ENCODE peak calls at places on chromosome 5, in four cellular contexts. One of them, this sample, is unnamed.

GRCh38 chr5:179615203-179615602 is 8.3 kb downstream of the HNRNPH1 start:
- DNase-seq in IMR-90: peak; percentile 51
- DNase-seq in keratinocyte: no peak
- DNase-seq in K562: peak; percentile 5
- DNase-seq in this sample: no peak

GRCh38 chr5:128630078-128630575 is 92.1 kb upstream of the FBN2 start:
- DNase-seq in keratinocyte: no peak
- DNase-seq in K562: no peak
- DNase-seq in IMR-90: no peak
- DNase-seq in this sample: no peak

GRCh38 chr5:163832155-163832554 is 326.7 kb downstream of the MAT2B start:
- DNase-seq in IMR-90: no peak
- DNase-seq in K562: no peak
- DNase-seq in keratinocyte: no peak
- DNase-seq in this sample: no peak

GRCh38 chr5:167587768-167588167 is 703.7 kb upstream of the WWC1 start:
- DNase-seq in keratinocyte: no peak
- DNase-seq in K562: no peak
- DNase-seq in IMR-90: peak; percentile 22
- DNase-seq in this sample: no peak

GRCh38 chr5:150780180-150780692 is 1.7 kb downstream of the SMIM3 start:
- DNase-seq in IMR-90: peak; percentile 79
- DNase-seq in K562: no peak
- DNase-seq in keratinocyte: peak; percentile 52
- DNase-seq in this sample: no peak

GRCh38 chr5:126939887-126940286 is 90.5 kb downstream of the MARCHF3 start:
- DNase-seq in IMR-90: peak; percentile 33
- DNase-seq in K562: no peak
- DNase-seq in keratinocyte: no peak
- DNase-seq in this sample: no peak

GRCh38 chr5:151925396-151925750 is 722 bp upstream of the GLRA1 start:
- DNase-seq in IMR-90: no peak
- DNase-seq in keratinocyte: no peak
- DNase-seq in K562: no peak
- DNase-seq in this sample: no peak

GRCh38 chr5:73895471-73895870 is 269.5 kb downstream of the ARHGEF28 start:
- DNase-seq in IMR-90: no peak
- DNase-seq in keratinocyte: no peak
- DNase-seq in K562: no peak
- DNase-seq in this sample: no peak

GRCh38 chr5:139960723-139961383 is 82.2 kb downstream of the NRG2 start:
- DNase-seq in keratinocyte: no peak
- DNase-seq in K562: no peak
- DNase-seq in IMR-90: no peak
- DNase-seq in this sample: no peak

GRCh38 chr5:111507276-111507675 is 5.1 kb downstream of the STARD4 start:
- DNase-seq in IMR-90: no peak
- DNase-seq in K562: no peak
- DNase-seq in keratinocyte: no peak
- DNase-seq in this sample: no peak

GRCh38 chr5:172370648-172371248 is 83.6 kb downstream of the SH3PXD2B start:
- DNase-seq in keratinocyte: no peak
- DNase-seq in IMR-90: peak; percentile 71
- DNase-seq in K562: peak; percentile 27
- DNase-seq in this sample: peak; percentile 35

GRCh38 chr5:39353714-39354399 is 10.4 kb downstream of the C9 start:
- DNase-seq in keratinocyte: no peak
- DNase-seq in IMR-90: no peak
- DNase-seq in K562: no peak
- DNase-seq in this sample: no peak

GRCh38 chr5:175166013-175166412 is 278.0 kb downstream of the DRD1 start:
- DNase-seq in IMR-90: no peak
- DNase-seq in keratinocyte: no peak
- DNase-seq in K562: no peak
- DNase-seq in this sample: no peak

GRCh38 chr5:7714119-7714518 is 136.8 kb downstream of the CFAP90 start:
- DNase-seq in IMR-90: no peak
- DNase-seq in K562: peak; percentile 65
- DNase-seq in keratinocyte: peak; percentile 41
- DNase-seq in this sample: no peak

GRCh38 chr5:9903806-9904205 is 273.7 kb upstream of the TAS2R1 start:
- DNase-seq in keratinocyte: no peak
- DNase-seq in IMR-90: peak; percentile 62
- DNase-seq in K562: no peak
- DNase-seq in this sample: no peak

GRCh38 chr5:147822686-147823491 is 8.6 kb downstream of the SPINK1 start:
- DNase-seq in K562: peak; percentile 7
- DNase-seq in keratinocyte: peak; percentile 11
- DNase-seq in IMR-90: peak; percentile 61
- DNase-seq in this sample: peak; percentile 70

GRCh38 chr5:176658817-176659216 is 11.5 kb downstream of the TSPAN17 start:
- DNase-seq in IMR-90: peak; percentile 45
- DNase-seq in K562: no peak
- DNase-seq in keratinocyte: no peak
- DNase-seq in this sample: no peak

GRCh38 chr5:91245871-91246270 is 137.2 kb downstream of the ARRDC3 start:
- DNase-seq in IMR-90: peak; percentile 17
- DNase-seq in K562: no peak
- DNase-seq in keratinocyte: no peak
- DNase-seq in this sample: no peak

GRCh38 chr5:147613359-147613758 is 103.5 kb upstream of the DPYSL3 start:
- DNase-seq in K562: no peak
- DNase-seq in IMR-90: peak; percentile 49
- DNase-seq in keratinocyte: no peak
- DNase-seq in this sample: no peak

GRCh38 chr5:73290242-73290641 is 117.2 kb downstream of the TMEM174 start:
- DNase-seq in IMR-90: no peak
- DNase-seq in keratinocyte: no peak
- DNase-seq in K562: no peak
- DNase-seq in this sample: no peak

GRCh38 chr5:58156354-58156753 is 303.5 kb downstream of the PLK2 start:
- DNase-seq in IMR-90: peak; percentile 32
- DNase-seq in K562: no peak
- DNase-seq in keratinocyte: no peak
- DNase-seq in this sample: no peak

GRCh38 chr5:158619083-158619788 is 480.5 kb downstream of the EBF1 start:
- DNase-seq in IMR-90: no peak
- DNase-seq in keratinocyte: no peak
- DNase-seq in K562: no peak
- DNase-seq in this sample: no peak

GRCh38 chr5:179793470-179794139 is at the start of gene LTC4S:
- DNase-seq in IMR-90: peak; percentile 27
- DNase-seq in K562: no peak
- DNase-seq in keratinocyte: no peak
- DNase-seq in this sample: peak; percentile 52

GRCh38 chr5:134289509-134290113 is 63.7 kb upstream of the PPP2CA start:
- DNase-seq in IMR-90: peak; percentile 83
- DNase-seq in keratinocyte: peak; percentile 40
- DNase-seq in K562: peak; percentile 69
- DNase-seq in this sample: peak; percentile 79

GRCh38 chr5:55538621-55539020 is 3.9 kb upstream of the PLPP1 start:
- DNase-seq in keratinocyte: no peak
- DNase-seq in IMR-90: no peak
- DNase-seq in K562: no peak
- DNase-seq in this sample: no peak

GRCh38 chr5:6379246-6379645 is 899 bp upstream of the MED10 start:
- DNase-seq in K562: no peak
- DNase-seq in keratinocyte: no peak
- DNase-seq in IMR-90: no peak
- DNase-seq in this sample: no peak

GRCh38 chr5:34669931-34670516 is 13.9 kb downstream of the RAI14 start:
- DNase-seq in IMR-90: peak; percentile 48
- DNase-seq in keratinocyte: no peak
- DNase-seq in K562: no peak
- DNase-seq in this sample: no peak

GRCh38 chr5:109713453-109713852 is 23.7 kb downstream of the MAN2A1 start:
- DNase-seq in IMR-90: no peak
- DNase-seq in keratinocyte: no peak
- DNase-seq in K562: no peak
- DNase-seq in this sample: no peak

GRCh38 chr5:159878988-159879471 is 37.3 kb upstream of the ADRA1B start:
- DNase-seq in keratinocyte: no peak
- DNase-seq in IMR-90: peak; percentile 85
- DNase-seq in K562: peak; percentile 23
- DNase-seq in this sample: no peak

GRCh38 chr5:151038292-151038745 is 17.9 kb downstream of the GPX3 start:
- DNase-seq in keratinocyte: no peak
- DNase-seq in IMR-90: no peak
- DNase-seq in K562: no peak
- DNase-seq in this sample: no peak

GRCh38 chr5:117236941-117237340 is 662.3 kb upstream of the SEMA6A start:
- DNase-seq in IMR-90: no peak
- DNase-seq in keratinocyte: no peak
- DNase-seq in K562: no peak
- DNase-seq in this sample: no peak

GRCh38 chr5:171367424-171368370 is 20.0 kb upstream of the NPM1 start:
- DNase-seq in K562: no peak
- DNase-seq in keratinocyte: no peak
- DNase-seq in IMR-90: peak; percentile 50
- DNase-seq in this sample: no peak

DNA sequence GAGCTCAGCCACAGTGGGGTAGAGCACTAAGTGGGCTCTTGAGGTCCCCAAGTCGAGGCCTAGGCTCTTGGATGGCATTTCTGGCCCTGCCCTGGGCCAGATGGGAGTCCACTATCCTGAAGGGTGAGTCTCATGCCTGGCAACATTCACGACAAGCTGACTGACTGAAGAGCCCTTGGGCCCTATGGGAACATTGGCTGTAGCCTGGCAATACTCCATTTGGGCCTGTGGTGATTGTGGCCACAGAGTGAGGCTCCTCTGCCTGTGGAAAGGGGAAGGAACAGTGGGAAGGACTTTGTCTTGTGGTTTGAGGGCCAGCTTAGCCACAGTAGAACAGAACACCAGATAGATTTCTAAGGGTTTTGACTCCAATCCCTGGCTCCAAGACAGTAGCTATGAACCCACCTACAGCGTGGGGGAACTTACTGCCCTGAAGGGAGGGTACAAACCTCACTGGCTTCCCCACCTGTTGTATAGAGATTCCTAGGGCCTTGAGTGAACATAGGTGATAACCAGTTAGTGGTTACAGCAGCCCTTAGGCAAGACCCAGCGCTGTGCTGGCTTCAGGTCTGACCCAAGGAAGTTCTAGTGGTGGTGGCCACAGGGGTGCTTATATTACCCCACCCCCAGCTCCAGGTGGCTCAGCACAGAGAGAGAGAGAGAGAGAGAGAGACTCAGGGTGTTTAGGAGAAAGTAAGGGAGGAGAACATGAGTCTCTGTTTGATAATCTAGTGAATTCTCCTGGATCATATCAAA is 72.4 kb downstream of the KIAA0825 start:
- DNase-seq in K562: no peak
- DNase-seq in keratinocyte: no peak
- DNase-seq in IMR-90: no peak
- DNase-seq in this sample: no peak
- H3K9me1 ChIP-seq in K562: no peaks in the 10 kb centered on the region
- H3K9me1 ChIP-seq in keratinocyte: no peaks in the 10 kb centered on the region
- H3K9me1 ChIP-seq in IMR-90: no peaks in the 10 kb centered on the region
- H3K9me1 ChIP-seq in this sample: no peaks in the 10 kb centered on the region

GRCh38 chr5:60823574-60823973 is 20.5 kb downstream of the ELOVL7 start:
- DNase-seq in IMR-90: no peak
- DNase-seq in K562: no peak
- DNase-seq in keratinocyte: no peak
- DNase-seq in this sample: no peak
- H3K9me1 ChIP-seq in IMR-90: no peaks in the 10 kb centered on the region
- H3K9me1 ChIP-seq in K562: no peaks in the 10 kb centered on the region
- H3K9me1 ChIP-seq in keratinocyte: no peaks in the 10 kb centered on the region
- H3K9me1 ChIP-seq in this sample: no peaks in the 10 kb centered on the region

DNA sequence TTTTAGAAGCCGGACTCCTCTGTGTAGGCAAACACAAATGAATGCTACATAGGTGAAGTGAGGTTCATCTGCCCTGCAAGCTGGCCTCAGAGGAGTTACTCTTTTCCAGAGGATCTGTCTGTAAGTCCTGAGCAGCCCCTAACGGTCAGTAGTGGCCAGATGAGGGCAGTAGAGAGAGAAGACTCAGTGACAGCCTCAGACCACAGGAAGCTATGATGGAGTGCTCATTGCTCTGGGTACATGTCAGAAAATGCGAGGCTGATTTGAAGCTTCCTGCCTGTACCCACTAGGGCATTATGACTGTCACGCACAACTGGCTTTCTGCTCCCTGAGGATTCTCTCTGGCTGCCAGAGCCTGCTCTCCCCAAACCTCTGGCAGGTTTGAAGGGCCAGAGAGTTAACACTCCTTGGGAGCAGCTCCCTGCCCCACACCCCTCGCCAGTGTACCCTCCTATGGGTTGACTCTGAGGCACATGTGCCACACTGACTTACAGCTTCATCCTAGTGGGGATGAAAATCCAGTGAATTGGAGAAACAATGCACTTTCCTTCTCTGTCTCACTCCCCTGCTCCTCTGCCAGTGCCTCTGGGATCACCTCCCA is 141.5 kb downstream of the GABRG2 start:
- DNase-seq in keratinocyte: no peak
- DNase-seq in K562: no peak
- DNase-seq in IMR-90: no peak
- DNase-seq in this sample: no peak
- H3K9me1 ChIP-seq in keratinocyte: no peaks in the 10 kb centered on the region
- H3K9me1 ChIP-seq in K562: no peaks in the 10 kb centered on the region
- H3K9me1 ChIP-seq in IMR-90: no peaks in the 10 kb centered on the region
- H3K9me1 ChIP-seq in this sample: no peaks in the 10 kb centered on the region

DNA sequence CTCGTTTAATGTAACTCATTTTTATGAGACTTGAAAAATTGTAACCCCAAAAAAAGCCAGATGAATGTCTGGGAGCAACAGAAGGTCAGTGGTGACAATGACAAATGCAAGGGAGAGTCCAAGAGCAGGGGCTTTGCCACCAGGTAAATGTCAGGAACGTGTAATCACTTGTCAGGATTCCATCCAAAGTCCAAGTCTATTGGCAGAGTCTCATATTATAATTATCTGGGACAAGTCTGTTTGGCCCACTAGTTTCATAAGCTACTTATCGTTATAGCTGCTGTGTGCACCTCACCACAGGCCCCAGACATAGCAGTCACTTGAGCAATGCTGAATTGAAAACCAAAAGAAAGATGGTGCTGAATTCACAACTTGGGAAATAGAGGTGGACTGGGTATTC is 180.8 kb downstream of the DNAH5 start:
- DNase-seq in IMR-90: no peak
- DNase-seq in keratinocyte: no peak
- DNase-seq in K562: no peak
- DNase-seq in this sample: no peak
- H3K9me1 ChIP-seq in IMR-90: peaks cover 4% of the 10 kb centered on the region
- H3K9me1 ChIP-seq in keratinocyte: no peaks in the 10 kb centered on the region
- H3K9me1 ChIP-seq in K562: no peaks in the 10 kb centered on the region
- H3K9me1 ChIP-seq in this sample: no peaks in the 10 kb centered on the region

GRCh38 chr5:1247811-1248210 is 22.6 kb downstream of the SLC6A18 start:
- DNase-seq in K562: no peak
- DNase-seq in keratinocyte: no peak
- DNase-seq in IMR-90: no peak
- DNase-seq in this sample: no peak
- H3K9me1 ChIP-seq in K562: peaks cover 5% of the 10 kb centered on the region
- H3K9me1 ChIP-seq in keratinocyte: no peaks in the 10 kb centered on the region
- H3K9me1 ChIP-seq in IMR-90: no peaks in the 10 kb centered on the region
- H3K9me1 ChIP-seq in this sample: no peaks in the 10 kb centered on the region